ENCODE peak calls at places on chromosomes 2 and 18, in four cellular contexts. One of them, this sample, is unnamed.

GRCh38 chr18:70373062-70373519 is 84.2 kb downstream of the SOCS6 start:
- DNase-seq in fibroblast of the aortic adventitia: peak
- DNase-seq in heart left ventricle: no peak
- DNase-seq in GM12865: no peak
- DNase-seq in this sample: no peak

GRCh38 chr2:8848328-8849100 is 11.1 kb upstream of the KIDINS220 start:
- DNase-seq in fibroblast of the aortic adventitia: no peak
- DNase-seq in GM12865: no peak
- DNase-seq in heart left ventricle: no peak
- DNase-seq in this sample: no peak

GRCh38 chr2:176126929-176127768 is 2.4 kb upstream of the HOXD8 start:
- DNase-seq in GM12865: peak
- DNase-seq in fibroblast of the aortic adventitia: peak
- DNase-seq in heart left ventricle: peak
- DNase-seq in this sample: no peak

GRCh38 chr2:139293992-139294548 is 513.9 kb upstream of the NXPH2 start:
- DNase-seq in fibroblast of the aortic adventitia: no peak
- DNase-seq in GM12865: no peak
- DNase-seq in heart left ventricle: no peak
- DNase-seq in this sample: no peak

GRCh38 chr2:240500561-240501423 is 57.0 kb downstream of the ANKMY1 start:
- DNase-seq in heart left ventricle: no peak
- DNase-seq in GM12865: no peak
- DNase-seq in fibroblast of the aortic adventitia: no peak
- DNase-seq in this sample: no peak

GRCh38 chr2:101251844-101252407 is 760 bp upstream of the CNOT11 start:
- DNase-seq in fibroblast of the aortic adventitia: no peak
- DNase-seq in heart left ventricle: no peak
- DNase-seq in GM12865: peak
- DNase-seq in this sample: no peak

GRCh38 chr2:84373391-84373790 is 85.7 kb downstream of the SUCLG1 start:
- DNase-seq in fibroblast of the aortic adventitia: no peak
- DNase-seq in GM12865: no peak
- DNase-seq in heart left ventricle: no peak
- DNase-seq in this sample: no peak

GRCh38 chr2:119700866-119701265 is 21.9 kb downstream of the TMEM177 start:
- DNase-seq in GM12865: no peak
- DNase-seq in fibroblast of the aortic adventitia: no peak
- DNase-seq in heart left ventricle: no peak
- DNase-seq in this sample: no peak

GRCh38 chr2:172571245-172571644 is 15.4 kb downstream of the PDK1 start:
- DNase-seq in GM12865: no peak
- DNase-seq in heart left ventricle: no peak
- DNase-seq in fibroblast of the aortic adventitia: no peak
- DNase-seq in this sample: no peak

GRCh38 chr2:130824492-130825061 is 12.1 kb upstream of the ARHGEF4 start:
- DNase-seq in fibroblast of the aortic adventitia: peak
- DNase-seq in GM12865: peak
- DNase-seq in heart left ventricle: no peak
- DNase-seq in this sample: peak

GRCh38 chr2:32626591-32627221 is 1.1 kb upstream of the TTC27 start:
- DNase-seq in heart left ventricle: no peak
- DNase-seq in fibroblast of the aortic adventitia: no peak
- DNase-seq in GM12865: no peak
- DNase-seq in this sample: no peak

GRCh38 chr2:83115606-83116005 is 1343.5 kb downstream of the SUCLG1 start:
- DNase-seq in fibroblast of the aortic adventitia: no peak
- DNase-seq in heart left ventricle: no peak
- DNase-seq in GM12865: no peak
- DNase-seq in this sample: no peak

GRCh38 chr2:143891879-143892308 is 628.0 kb downstream of the ZEB2 start:
- DNase-seq in fibroblast of the aortic adventitia: no peak
- DNase-seq in GM12865: no peak
- DNase-seq in heart left ventricle: no peak
- DNase-seq in this sample: no peak

GRCh38 chr2:239375278-239376061 is 25.4 kb downstream of the HDAC4 start:
- DNase-seq in GM12865: no peak
- DNase-seq in heart left ventricle: no peak
- DNase-seq in fibroblast of the aortic adventitia: no peak
- DNase-seq in this sample: no peak

GRCh38 chr2:207847807-207848544 is 78.3 kb upstream of the FZD5 start:
- DNase-seq in fibroblast of the aortic adventitia: peak
- DNase-seq in heart left ventricle: peak
- DNase-seq in GM12865: no peak
- DNase-seq in this sample: no peak

GRCh38 chr2:68187329-68187728 is 29.6 kb downstream of the PNO1 start:
- DNase-seq in fibroblast of the aortic adventitia: no peak
- DNase-seq in heart left ventricle: no peak
- DNase-seq in GM12865: no peak
- DNase-seq in this sample: no peak

GRCh38 chr2:46518848-46519247 is 39.5 kb downstream of the TMEM247 start:
- DNase-seq in fibroblast of the aortic adventitia: no peak
- DNase-seq in heart left ventricle: peak
- DNase-seq in GM12865: no peak
- DNase-seq in this sample: no peak

GRCh38 chr2:105181282-105181681 is 60.3 kb upstream of the GPR45 start:
- DNase-seq in fibroblast of the aortic adventitia: no peak
- DNase-seq in GM12865: no peak
- DNase-seq in heart left ventricle: no peak
- DNase-seq in this sample: no peak

GRCh38 chr2:12493031-12493513 is 223.7 kb upstream of the TRIB2 start:
- DNase-seq in heart left ventricle: peak
- DNase-seq in GM12865: no peak
- DNase-seq in fibroblast of the aortic adventitia: peak
- DNase-seq in this sample: no peak

GRCh38 chr2:241804326-241805276 is 4.4 kb upstream of the NEU4 start:
- DNase-seq in GM12865: peak
- DNase-seq in heart left ventricle: peak
- DNase-seq in fibroblast of the aortic adventitia: no peak
- DNase-seq in this sample: no peak

GRCh38 chr2:192286093-192286701 is 91.5 kb upstream of the TMEFF2 start:
- DNase-seq in fibroblast of the aortic adventitia: peak
- DNase-seq in heart left ventricle: no peak
- DNase-seq in GM12865: peak
- DNase-seq in this sample: no peak

GRCh38 chr18:67132919-67133318 is 383.6 kb downstream of the DSEL start:
- DNase-seq in heart left ventricle: no peak
- DNase-seq in fibroblast of the aortic adventitia: no peak
- DNase-seq in GM12865: no peak
- DNase-seq in this sample: no peak

DNA sequence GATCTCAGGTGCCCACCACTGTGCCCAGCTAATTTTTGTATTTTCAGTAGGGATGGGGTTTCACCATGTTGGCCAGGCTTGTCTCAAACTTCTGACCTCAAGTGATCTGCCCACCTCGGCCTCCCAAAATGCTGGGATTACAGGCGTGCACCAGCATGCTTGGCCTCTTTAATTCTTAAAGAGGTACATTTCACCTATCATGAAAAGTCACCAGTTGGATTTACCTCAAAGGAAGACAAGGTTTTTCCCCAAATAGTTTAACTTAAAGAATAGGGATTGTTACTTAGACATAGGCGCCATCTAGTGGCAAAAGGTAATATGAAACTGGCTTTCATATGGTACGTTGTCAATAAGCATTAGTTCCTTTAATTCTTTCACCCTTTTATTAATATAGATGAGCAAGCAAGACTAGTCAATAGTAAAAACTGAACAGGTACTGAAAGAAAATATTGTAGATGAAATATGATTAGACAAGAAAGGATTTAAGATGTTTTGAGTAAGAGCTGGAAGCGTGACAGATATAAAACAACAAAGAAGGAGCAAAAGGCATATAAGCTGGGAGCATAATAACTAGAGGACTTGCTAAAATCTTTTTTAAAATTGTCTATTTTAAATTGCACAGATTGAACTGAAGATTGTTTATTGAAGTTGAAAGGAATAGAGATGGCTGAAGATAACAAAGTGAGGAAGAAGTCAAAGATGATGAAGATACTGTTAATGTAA is 35.0 kb upstream of the PSMD14 start:
- DNase-seq in GM12865: peak
- DNase-seq in fibroblast of the aortic adventitia: peak
- DNase-seq in heart left ventricle: no peak
- DNase-seq in this sample: peak
- TF ChIP-seq CTCF in GM12865: peak
- TF ChIP-seq CTCF in fibroblast of the aortic adventitia: peak
- TF ChIP-seq CTCF in heart left ventricle: peak
- TF ChIP-seq CTCF in this sample: peak

GRCh38 chr2:238107525-238108422 is 7.6 kb downstream of the ESPNL start:
- DNase-seq in GM12865: peak
- DNase-seq in heart left ventricle: no peak
- DNase-seq in fibroblast of the aortic adventitia: no peak
- DNase-seq in this sample: peak
- H3K4me3 ChIP-seq in GM12865: peak
- H3K4me3 ChIP-seq in heart left ventricle: no peak
- H3K4me3 ChIP-seq in fibroblast of the aortic adventitia: no peak
- H3K4me3 ChIP-seq in this sample: peak

GRCh38 chr2:233061007-233061590 is 957 bp downstream of the INPP5D start:
- DNase-seq in heart left ventricle: no peak
- DNase-seq in GM12865: peak
- DNase-seq in fibroblast of the aortic adventitia: no peak
- DNase-seq in this sample: no peak

GRCh38 chr2:233058717-233059546 is 1.2 kb upstream of the INPP5D start:
- DNase-seq in heart left ventricle: no peak
- DNase-seq in fibroblast of the aortic adventitia: no peak
- DNase-seq in GM12865: no peak
- DNase-seq in this sample: no peak

GRCh38 chr2:233060500-233061006 is 411 bp downstream of the INPP5D start:
- DNase-seq in GM12865: no peak
- DNase-seq in heart left ventricle: no peak
- DNase-seq in fibroblast of the aortic adventitia: no peak
- DNase-seq in this sample: no peak

GRCh38 chr2:233059797-233060499 is at the start of gene INPP5D:
- DNase-seq in fibroblast of the aortic adventitia: no peak
- DNase-seq in heart left ventricle: peak
- DNase-seq in GM12865: peak
- DNase-seq in this sample: peak

DNA sequence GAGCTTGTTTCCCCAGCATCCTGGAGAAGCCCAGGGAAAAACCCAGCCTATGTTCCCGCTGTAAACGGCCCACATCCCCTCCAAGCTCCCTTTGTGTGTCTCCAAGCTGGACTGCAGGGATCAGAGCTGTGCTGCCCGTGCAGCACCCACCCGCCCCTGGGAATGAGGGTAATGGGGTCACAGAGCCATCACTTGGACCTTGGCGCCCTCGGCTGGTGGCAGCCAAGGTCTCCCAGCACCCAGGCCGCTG is 670 bp upstream of the INPP5D start:
- DNase-seq in heart left ventricle: no peak
- DNase-seq in GM12865: no peak
- DNase-seq in fibroblast of the aortic adventitia: no peak
- DNase-seq in this sample: no peak
- TF ChIP-seq CTCF in heart left ventricle: no peak
- TF ChIP-seq CTCF in GM12865: peak
- TF ChIP-seq CTCF in fibroblast of the aortic adventitia: no peak
- TF ChIP-seq CTCF in this sample: peak

DNA sequence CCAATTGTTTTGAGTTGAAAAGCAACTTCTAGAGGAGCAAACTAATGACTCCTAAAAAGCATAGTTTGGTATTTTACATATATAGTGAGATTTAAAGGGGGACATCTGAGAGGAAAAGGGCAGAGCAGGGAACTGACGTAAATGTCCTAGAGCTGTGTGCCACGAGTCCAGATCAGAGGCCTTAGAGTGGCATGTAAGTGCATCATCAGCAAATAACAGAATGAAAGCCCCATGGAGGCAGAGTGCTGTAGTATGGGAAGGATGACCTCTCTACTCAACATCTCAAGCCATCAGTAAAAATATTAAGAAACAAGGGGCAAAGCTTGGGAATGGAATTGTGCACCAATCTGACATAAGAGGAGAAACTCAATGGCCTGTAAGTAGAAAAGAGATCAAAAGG is 31.4 kb downstream of the SCG2 start:
- DNase-seq in GM12865: no peak
- DNase-seq in heart left ventricle: no peak
- DNase-seq in fibroblast of the aortic adventitia: no peak
- DNase-seq in this sample: no peak
- H3K4me3 ChIP-seq in GM12865: no peak
- H3K4me3 ChIP-seq in heart left ventricle: no peak
- H3K4me3 ChIP-seq in fibroblast of the aortic adventitia: no peak
- H3K4me3 ChIP-seq in this sample: no peak

GRCh38 chr2:219404291-219404910 is 13.8 kb upstream of the DES start:
- DNase-seq in fibroblast of the aortic adventitia: no peak
- DNase-seq in GM12865: no peak
- DNase-seq in heart left ventricle: peak
- DNase-seq in this sample: no peak

GRCh38 chr2:219405958-219406860 is 12.0 kb upstream of the DES start:
- DNase-seq in fibroblast of the aortic adventitia: peak
- DNase-seq in heart left ventricle: no peak
- DNase-seq in GM12865: no peak
- DNase-seq in this sample: no peak

GRCh38 chr2:219406861-219407230 is 11.3 kb upstream of the DES start:
- DNase-seq in GM12865: no peak
- DNase-seq in fibroblast of the aortic adventitia: peak
- DNase-seq in heart left ventricle: peak
- DNase-seq in this sample: no peak

GRCh38 chr2:219404954-219405353 is 13.2 kb upstream of the DES start:
- DNase-seq in fibroblast of the aortic adventitia: no peak
- DNase-seq in heart left ventricle: peak
- DNase-seq in GM12865: no peak
- DNase-seq in this sample: no peak

DNA sequence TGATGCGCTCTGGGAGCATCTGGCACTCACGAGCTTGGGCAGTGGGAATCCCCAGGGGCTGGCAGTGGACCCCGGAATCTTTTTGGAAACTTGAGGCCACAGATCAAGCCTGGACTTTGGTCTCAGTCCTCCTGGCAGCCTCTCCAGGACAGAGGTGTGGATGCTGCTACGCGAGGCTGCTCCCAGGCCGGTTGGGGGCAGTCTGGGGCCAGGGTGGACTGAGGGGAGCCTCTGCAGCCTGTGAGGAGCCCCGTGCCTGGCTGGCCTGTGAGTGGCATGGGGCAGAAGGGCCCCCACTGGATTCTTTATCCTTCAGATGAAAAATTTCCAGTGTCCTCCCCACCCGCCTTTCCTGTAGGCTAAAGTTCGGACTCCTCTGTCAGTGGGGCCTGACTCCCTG is 12.7 kb upstream of the DES start:
- DNase-seq in GM12865: no peak
- DNase-seq in heart left ventricle: peak
- DNase-seq in fibroblast of the aortic adventitia: no peak
- DNase-seq in this sample: no peak
- TF ChIP-seq CTCF in GM12865: no peak
- TF ChIP-seq CTCF in heart left ventricle: peak
- TF ChIP-seq CTCF in fibroblast of the aortic adventitia: no peak
- TF ChIP-seq CTCF in this sample: no peak

This sample was measured in GM12864.